ENCODE peak calls at places on chromosomes 5 and 9, in four cellular contexts. Z, A, K and Q are unnamed samples.

GRCh38 chr5:30502277-30502676 is 691.2 kb upstream of the CDH6 start:
- DNase-seq in Z (no peak), A (peak; percentile 52), K (no peak), Q (peak; percentile 60)

GRCh38 chr5:32312194-32312681 is 501 bp downstream of the MTMR12 start:
- DNase-seq in Z (peak; percentile 47), K (peak; percentile 49), A (peak; percentile 69), Q (peak; percentile 81)

GRCh38 chr5:35246928-35247644 is 16.8 kb upstream of the PRLR start:
- DNase-seq in K (no peak), A (no peak), Z (no peak), Q (no peak)

GRCh38 chr9:35605336-35606137 is 475 bp downstream of the TESK1 start:
- DNase-seq in A (no peak), K (no peak), Z (no peak), Q (peak; percentile 18)

GRCh38 chr5:126178521-126178920 is 244.7 kb upstream of the GRAMD2B start:
- DNase-seq in Z (no peak), K (no peak), A (peak; percentile 17), Q (no peak)

GRCh38 chr5:124408738-124409453 is 337.5 kb downstream of the ZNF608 start:
- DNase-seq in K (no peak), Z (peak; percentile 52), A (peak; percentile 10), Q (peak; percentile 4)

GRCh38 chr9:95989304-95989703 is 113.8 kb downstream of the ERCC6L2 start:
- DNase-seq in A (peak; percentile 53), Z (no peak), K (no peak), Q (no peak)

GRCh38 chr9:122226758-122227575 is 1.8 kb downstream of the LHX6 start:
- DNase-seq in A (no peak), K (peak; percentile 59), Z (no peak), Q (no peak)

GRCh38 chr5:68396722-68397121 is 181.2 kb downstream of the PIK3R1 start:
- DNase-seq in A (no peak), Z (no peak), K (no peak), Q (no peak)

GRCh38 chr5:78806544-78806943 is 158.0 kb upstream of the LHFPL2 start:
- DNase-seq in K (no peak), A (peak; percentile 94), Z (no peak), Q (peak; percentile 74)

GRCh38 chr5:54383941-54384340 is 71.6 kb upstream of the HSPB3 start:
- DNase-seq in K (no peak), Z (no peak), A (no peak), Q (no peak)

GRCh38 chr9:36165766-36166149 is 3.4 kb upstream of the CCIN start:
- DNase-seq in Z (no peak), K (no peak), A (peak; percentile 45), Q (peak; percentile 32)

GRCh38 chr9:75623462-75623861 is 267.0 kb upstream of the PCSK5 start:
- DNase-seq in Z (no peak), K (no peak), A (no peak), Q (no peak)

GRCh38 chr5:60806591-60807243 is 37.4 kb downstream of the ELOVL7 start:
- DNase-seq in A (no peak), Z (no peak), K (peak; percentile 38), Q (no peak)

GRCh38 chr5:540215-541147 is 16.2 kb upstream of the SLC9A3 start:
- DNase-seq in Z (no peak), K (no peak), A (no peak), Q (no peak)

GRCh38 chr5:115402092-115402491 is 105.6 kb upstream of the CCDC112 start:
- DNase-seq in K (no peak), Z (no peak), A (no peak), Q (no peak)

GRCh38 chr5:121949885-121950284 is 11.9 kb upstream of the SRFBP1 start:
- DNase-seq in Z (peak; percentile 30), K (peak; percentile 27), A (peak; percentile 60), Q (peak; percentile 70)

GRCh38 chr9:115593587-115594091 is 475.7 kb upstream of the TNC start:
- DNase-seq in Z (peak; percentile 53), K (peak; percentile 36), A (peak; percentile 78), Q (peak; percentile 74)

GRCh38 chr5:154321546-154321945 is 124.3 kb upstream of the SAP30L start:
- DNase-seq in A (no peak), K (no peak), Z (no peak), Q (no peak)

GRCh38 chr5:19771174-19771835 is 216.7 kb downstream of the CDH18 start:
- DNase-seq in K (no peak), Z (no peak), A (peak; percentile 40), Q (peak; percentile 41)

GRCh38 chr5:164002653-164003052 is 497.2 kb downstream of the MAT2B start:
- DNase-seq in K (no peak), Z (no peak), A (peak; percentile 22), Q (peak; percentile 20)

GRCh38 chr9:83937861-83938455 is 16.7 kb upstream of the KIF27 start:
- DNase-seq in A (peak; percentile 62), Z (peak; percentile 63), K (no peak), Q (peak; percentile 78)

GRCh38 chr9:89527084-89527483 is 29.2 kb upstream of the SEMA4D start:
- DNase-seq in K (no peak), Z (no peak), A (no peak), Q (no peak)

DNA sequence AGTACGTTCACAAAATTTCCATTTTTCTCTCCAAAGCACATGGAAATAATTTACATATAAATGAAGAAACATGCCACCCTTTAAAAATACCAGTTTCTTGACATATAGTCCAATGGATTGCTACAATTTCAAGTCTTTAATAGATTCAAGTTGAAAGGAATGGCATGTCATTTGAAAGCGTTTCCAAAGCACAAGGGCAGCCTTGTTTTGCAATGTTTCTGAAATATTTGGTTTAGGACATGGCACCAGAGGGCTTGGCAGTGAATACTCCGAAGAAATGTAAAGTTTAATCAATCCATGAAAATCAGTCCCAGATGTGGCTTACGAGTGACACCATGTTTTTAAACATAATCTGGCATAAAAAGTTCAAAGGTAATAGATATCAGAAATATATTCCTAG is 333.7 kb downstream of the PDE4D start:
- DNase-seq in A (no peak), K (no peak), Z (no peak), Q (no peak)
- H2BK5ac ChIP-seq in A (no peak overlapping the region), K (no peak overlapping the region), Z (no peak overlapping the region), Q (no peak overlapping the region)

GRCh38 chr9:78295731-78296130 is 1.2 kb upstream of the PSAT1 start:
- DNase-seq in A (no peak), Z (no peak), K (no peak), Q (no peak)

GRCh38 chr9:78294290-78295176 is 2.4 kb upstream of the PSAT1 start:
- DNase-seq in Z (no peak), K (no peak), A (no peak), Q (no peak)

GRCh38 chr9:78296893-78297671 is at the start of gene PSAT1:
- DNase-seq in Z (peak; percentile 93), K (peak; percentile 97), A (peak; percentile 98), Q (peak; percentile 98)

GRCh38 chr9:78296208-78296892 is 575 bp upstream of the PSAT1 start:
- DNase-seq in K (peak; percentile 61), A (peak; percentile 54), Z (peak; percentile 18), Q (peak; percentile 52)

DNA sequence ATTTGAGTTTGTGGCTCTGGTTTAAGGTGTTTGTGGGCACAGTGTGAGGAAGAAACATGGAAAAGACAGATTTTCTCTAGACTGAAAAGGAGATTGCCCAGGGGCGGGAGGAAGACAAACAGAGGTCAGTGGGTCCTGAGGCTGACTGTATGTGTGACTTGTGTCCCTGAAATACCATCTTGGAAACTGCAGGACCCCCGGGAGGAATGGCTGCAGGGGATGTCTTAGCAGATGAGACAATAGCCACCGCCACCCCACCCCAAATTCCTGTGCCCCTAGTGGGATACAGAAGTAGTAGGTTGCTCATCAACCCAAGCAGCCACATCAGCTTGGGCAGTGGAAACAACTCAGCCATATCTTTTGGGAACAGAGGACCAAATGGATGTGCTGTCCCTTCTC is 1.7 kb upstream of the PSAT1 start:
- DNase-seq in A (no peak), K (no peak), Z (no peak), Q (no peak)
- H2BK15ac ChIP-seq in A (peak overlapping the region; percentile 63), K (no peak overlapping the region), Z (no peak overlapping the region), Q (no peak overlapping the region)

GRCh38 chr5:135472141-135472540 is 20.0 kb upstream of the TIFAB start:
- DNase-seq in K (no peak), Z (no peak), A (no peak), Q (no peak)
- H3K14ac ChIP-seq in K (no peak overlapping the region), Z (no peak overlapping the region), A (no peak overlapping the region), Q (no peak overlapping the region)

GRCh38 chr5:38551020-38552017 is 5.1 kb downstream of the LIFR start:
- DNase-seq in K (no peak), A (peak; percentile 73), Z (no peak), Q (peak; percentile 66)

GRCh38 chr5:38556115-38556598 is 289 bp downstream of the LIFR start:
- DNase-seq in K (no peak), A (no peak), Z (no peak), Q (no peak)

GRCh38 chr5:38554860-38555259 is 1.6 kb downstream of the LIFR start:
- DNase-seq in K (no peak), A (no peak), Z (no peak), Q (no peak)

GRCh38 chr5:38555354-38556114 is 912 bp downstream of the LIFR start:
- DNase-seq in Z (no peak), K (no peak), A (no peak), Q (no peak)

GRCh38 chr5:38553001-38553521 is 3.4 kb downstream of the LIFR start:
- DNase-seq in Z (no peak), A (no peak), K (no peak), Q (no peak)
- H2BK5ac ChIP-seq in Z (no peak overlapping the region), A (no peak overlapping the region), K (no peak overlapping the region), Q (no peak overlapping the region)